ENCODE peak calls at places on chromosomes 5 and 9, in six cellular contexts. One of them, this sample, is unnamed. For H3K4me1, the result is how much of the 10 kb centered on the place peaks cover.

GRCh38 chr9:79572032-79572890 is 496 bp downstream of the TLE4 start:
- DNase-seq in psoas muscle: peak
- DNase-seq in OCI-LY7: peak
- DNase-seq in transverse colon: peak
- DNase-seq in neuronal stem cell: peak
- DNase-seq in uterus: peak
- DNase-seq in this sample: peak

GRCh38 chr5:38666668-38667498 is 110.4 kb upstream of the LIFR start:
- DNase-seq in neuronal stem cell: no peak
- DNase-seq in OCI-LY7: peak
- DNase-seq in uterus: no peak
- DNase-seq in transverse colon: no peak
- DNase-seq in psoas muscle: peak
- DNase-seq in this sample: peak

GRCh38 chr9:133750927-133751649 is 12.9 kb upstream of the SARDH start:
- DNase-seq in neuronal stem cell: no peak
- DNase-seq in OCI-LY7: no peak
- DNase-seq in psoas muscle: no peak
- DNase-seq in transverse colon: no peak
- DNase-seq in uterus: no peak
- DNase-seq in this sample: no peak

GRCh38 chr5:34411470-34412346 is 244.4 kb upstream of the RAI14 start:
- DNase-seq in uterus: no peak
- DNase-seq in psoas muscle: no peak
- DNase-seq in transverse colon: no peak
- DNase-seq in OCI-LY7: no peak
- DNase-seq in neuronal stem cell: no peak
- DNase-seq in this sample: no peak

GRCh38 chr5:83562207-83562606 is 90.7 kb downstream of the VCAN start:
- DNase-seq in neuronal stem cell: no peak
- DNase-seq in OCI-LY7: no peak
- DNase-seq in transverse colon: no peak
- DNase-seq in uterus: no peak
- DNase-seq in psoas muscle: no peak
- DNase-seq in this sample: no peak

GRCh38 chr9:19642256-19642655 is 146.6 kb downstream of the SLC24A2 start:
- DNase-seq in transverse colon: no peak
- DNase-seq in OCI-LY7: no peak
- DNase-seq in psoas muscle: no peak
- DNase-seq in uterus: no peak
- DNase-seq in neuronal stem cell: no peak
- DNase-seq in this sample: no peak

GRCh38 chr9:94632736-94633135 is 6.6 kb downstream of the FBP1 start:
- DNase-seq in OCI-LY7: no peak
- DNase-seq in neuronal stem cell: no peak
- DNase-seq in transverse colon: no peak
- DNase-seq in psoas muscle: no peak
- DNase-seq in uterus: no peak
- DNase-seq in this sample: no peak

GRCh38 chr5:143893638-143894037 is 81.7 kb downstream of the HMHB1 start:
- DNase-seq in neuronal stem cell: no peak
- DNase-seq in uterus: no peak
- DNase-seq in OCI-LY7: no peak
- DNase-seq in psoas muscle: peak
- DNase-seq in transverse colon: no peak
- DNase-seq in this sample: no peak

GRCh38 chr5:132557425-132557805 is 638 bp downstream of the RAD50 start:
- DNase-seq in OCI-LY7: peak
- DNase-seq in uterus: peak
- DNase-seq in psoas muscle: peak
- DNase-seq in neuronal stem cell: no peak
- DNase-seq in transverse colon: peak
- DNase-seq in this sample: no peak

GRCh38 chr5:146707316-146707715 is 171.2 kb downstream of the PPP2R2B start:
- DNase-seq in OCI-LY7: no peak
- DNase-seq in psoas muscle: peak
- DNase-seq in uterus: no peak
- DNase-seq in transverse colon: no peak
- DNase-seq in neuronal stem cell: no peak
- DNase-seq in this sample: no peak

GRCh38 chr5:102815560-102816324 is 60.6 kb downstream of the PAM start:
- DNase-seq in transverse colon: no peak
- DNase-seq in neuronal stem cell: no peak
- DNase-seq in psoas muscle: no peak
- DNase-seq in uterus: no peak
- DNase-seq in OCI-LY7: no peak
- DNase-seq in this sample: no peak

GRCh38 chr5:55021465-55021864 is 2.6 kb upstream of the GZMK start:
- DNase-seq in transverse colon: no peak
- DNase-seq in psoas muscle: no peak
- DNase-seq in OCI-LY7: no peak
- DNase-seq in uterus: no peak
- DNase-seq in neuronal stem cell: no peak
- DNase-seq in this sample: no peak

GRCh38 chr9:70902705-70903131 is 218.7 kb downstream of the TRPM3 start:
- DNase-seq in uterus: peak
- DNase-seq in neuronal stem cell: no peak
- DNase-seq in transverse colon: no peak
- DNase-seq in OCI-LY7: no peak
- DNase-seq in psoas muscle: no peak
- DNase-seq in this sample: peak

GRCh38 chr9:129550199-129550839 is 70.6 kb downstream of the C9orf50 start:
- DNase-seq in transverse colon: peak
- DNase-seq in psoas muscle: peak
- DNase-seq in neuronal stem cell: no peak
- DNase-seq in uterus: peak
- DNase-seq in OCI-LY7: no peak
- DNase-seq in this sample: peak

GRCh38 chr5:113047733-113048652 is 71.4 kb downstream of the DCP2 start:
- DNase-seq in psoas muscle: no peak
- DNase-seq in transverse colon: no peak
- DNase-seq in OCI-LY7: peak
- DNase-seq in uterus: no peak
- DNase-seq in neuronal stem cell: no peak
- DNase-seq in this sample: no peak

GRCh38 chr5:87074934-87075541 is 192.6 kb upstream of the RASA1 start:
- DNase-seq in neuronal stem cell: no peak
- DNase-seq in OCI-LY7: peak
- DNase-seq in transverse colon: peak
- DNase-seq in psoas muscle: no peak
- DNase-seq in uterus: no peak
- DNase-seq in this sample: no peak

GRCh38 chr5:87076931-87077330 is 190.8 kb upstream of the RASA1 start:
- DNase-seq in uterus: no peak
- DNase-seq in transverse colon: no peak
- DNase-seq in neuronal stem cell: no peak
- DNase-seq in OCI-LY7: no peak
- DNase-seq in psoas muscle: no peak
- DNase-seq in this sample: no peak

GRCh38 chr5:87074072-87074471 is 193.6 kb upstream of the RASA1 start:
- DNase-seq in OCI-LY7: peak
- DNase-seq in uterus: no peak
- DNase-seq in transverse colon: no peak
- DNase-seq in psoas muscle: no peak
- DNase-seq in neuronal stem cell: no peak
- DNase-seq in this sample: no peak

GRCh38 chr5:87079219-87079618 is 188.5 kb upstream of the RASA1 start:
- DNase-seq in neuronal stem cell: no peak
- DNase-seq in OCI-LY7: peak
- DNase-seq in psoas muscle: no peak
- DNase-seq in transverse colon: no peak
- DNase-seq in uterus: no peak
- DNase-seq in this sample: no peak

GRCh38 chr5:87076411-87076810 is 191.3 kb upstream of the RASA1 start:
- DNase-seq in transverse colon: no peak
- DNase-seq in uterus: no peak
- DNase-seq in psoas muscle: no peak
- DNase-seq in OCI-LY7: no peak
- DNase-seq in neuronal stem cell: no peak
- DNase-seq in this sample: no peak
- H3K4me1 ChIP-seq in transverse colon: under half
- H3K4me1 ChIP-seq in uterus: under half
- H3K4me1 ChIP-seq in psoas muscle: under half
- H3K4me1 ChIP-seq in OCI-LY7: half or more
- H3K4me1 ChIP-seq in neuronal stem cell: under half
- H3K4me1 ChIP-seq in this sample: under half

GRCh38 chr5:16721151-16722102 is 104.6 kb upstream of the RETREG1 start:
- DNase-seq in psoas muscle: no peak
- DNase-seq in OCI-LY7: no peak
- DNase-seq in transverse colon: no peak
- DNase-seq in uterus: no peak
- DNase-seq in neuronal stem cell: no peak
- DNase-seq in this sample: no peak
- H3K27ac ChIP-seq in psoas muscle: no peak
- H3K27ac ChIP-seq in OCI-LY7: no peak
- H3K27ac ChIP-seq in transverse colon: peak
- H3K27ac ChIP-seq in uterus: no peak
- H3K27ac ChIP-seq in neuronal stem cell: peak
- H3K27ac ChIP-seq in this sample: no peak

DNA sequence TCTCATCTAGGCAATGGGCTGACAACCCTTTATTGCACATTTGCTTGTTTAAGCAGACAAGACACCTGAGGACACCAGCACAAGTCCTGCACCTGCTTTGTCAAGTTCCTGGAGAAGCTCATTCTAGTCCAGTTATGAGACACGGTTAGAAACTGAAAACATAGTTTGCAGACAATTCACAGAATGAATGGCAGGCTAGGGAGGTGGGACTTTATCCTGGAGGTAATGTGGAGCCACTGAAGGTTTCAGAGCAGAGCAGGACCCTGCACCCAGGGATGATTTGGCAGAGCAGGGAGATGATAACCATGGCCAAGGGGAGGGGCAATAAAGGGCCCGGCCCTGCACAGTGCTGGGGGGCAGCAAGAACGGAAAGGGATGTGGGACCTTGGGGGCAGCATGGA is 50.7 kb upstream of the SLC25A51 start:
- DNase-seq in transverse colon: no peak
- DNase-seq in psoas muscle: no peak
- DNase-seq in neuronal stem cell: no peak
- DNase-seq in OCI-LY7: no peak
- DNase-seq in uterus: no peak
- DNase-seq in this sample: no peak
- H3K4me1 ChIP-seq in transverse colon: under half
- H3K4me1 ChIP-seq in psoas muscle: under half
- H3K4me1 ChIP-seq in neuronal stem cell: under half
- H3K4me1 ChIP-seq in OCI-LY7: under half
- H3K4me1 ChIP-seq in uterus: under half
- H3K4me1 ChIP-seq in this sample: under half

DNA sequence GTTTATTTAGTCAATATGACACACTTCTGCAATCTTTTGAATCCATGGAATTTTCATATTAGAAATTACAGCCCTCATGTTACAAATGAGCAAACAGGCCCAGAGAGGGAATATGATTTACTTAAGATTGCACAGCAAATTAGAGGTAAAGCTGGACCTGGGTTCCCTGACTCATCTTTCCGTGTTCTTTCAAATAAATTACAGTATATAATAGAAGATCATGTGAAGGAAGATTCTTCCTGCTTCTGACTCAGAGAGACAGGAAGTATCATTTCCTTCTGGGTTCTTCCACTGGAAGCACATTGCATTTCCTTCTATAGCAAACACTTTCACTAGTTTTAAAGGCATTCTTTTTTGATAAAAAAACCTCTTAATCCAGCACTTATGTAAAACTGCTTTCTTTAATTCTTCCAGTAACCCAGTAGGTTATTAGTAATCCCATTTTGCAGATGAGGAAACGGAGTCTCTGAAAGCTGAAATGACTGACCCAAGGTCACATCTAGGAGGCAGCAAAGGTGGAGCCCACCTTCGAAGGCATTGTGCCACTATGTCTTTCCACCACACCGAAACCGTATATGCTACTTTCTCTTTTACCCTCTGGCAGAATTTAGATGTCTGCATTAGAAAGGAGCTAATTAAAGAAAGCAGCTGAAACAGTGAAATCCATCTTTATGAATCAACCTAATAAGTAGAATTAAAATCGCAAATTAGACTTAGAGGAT is 566.7 kb upstream of the KLF4 start:
- DNase-seq in neuronal stem cell: no peak
- DNase-seq in psoas muscle: no peak
- DNase-seq in transverse colon: no peak
- DNase-seq in uterus: no peak
- DNase-seq in OCI-LY7: no peak
- DNase-seq in this sample: no peak
- H3K27ac ChIP-seq in neuronal stem cell: no peak
- H3K27ac ChIP-seq in psoas muscle: peak
- H3K27ac ChIP-seq in transverse colon: peak
- H3K27ac ChIP-seq in uterus: peak
- H3K27ac ChIP-seq in OCI-LY7: no peak
- H3K27ac ChIP-seq in this sample: peak

DNA sequence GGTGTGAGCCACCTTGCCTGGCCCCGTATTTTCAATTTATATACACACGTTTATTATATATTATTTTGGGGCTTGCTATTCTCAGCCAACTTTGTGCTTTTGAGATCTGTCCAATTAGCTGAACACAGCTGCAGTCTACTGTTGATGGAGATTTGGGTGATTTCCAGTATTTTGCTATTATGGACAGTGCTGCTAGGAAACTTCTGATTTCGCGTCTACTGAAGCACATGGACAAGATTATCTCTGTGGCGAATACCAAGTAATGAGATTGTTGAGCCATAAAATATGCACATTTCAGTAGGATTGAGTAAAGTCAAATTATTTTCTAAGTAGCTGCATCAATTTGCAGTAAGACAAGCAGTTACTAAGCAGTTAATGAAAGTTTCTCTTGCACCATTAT is 1731.2 kb upstream of the CDH6 start:
- DNase-seq in neuronal stem cell: no peak
- DNase-seq in transverse colon: no peak
- DNase-seq in OCI-LY7: no peak
- DNase-seq in uterus: no peak
- DNase-seq in psoas muscle: no peak
- DNase-seq in this sample: no peak
- H3K4me1 ChIP-seq in neuronal stem cell: under half
- H3K4me1 ChIP-seq in transverse colon: under half
- H3K4me1 ChIP-seq in OCI-LY7: under half
- H3K4me1 ChIP-seq in uterus: under half
- H3K4me1 ChIP-seq in psoas muscle: under half
- H3K4me1 ChIP-seq in this sample: under half

GRCh38 chr5:160253441-160253840 is 24.1 kb downstream of the FABP6 start:
- DNase-seq in psoas muscle: no peak
- DNase-seq in transverse colon: no peak
- DNase-seq in neuronal stem cell: no peak
- DNase-seq in OCI-LY7: no peak
- DNase-seq in uterus: no peak
- DNase-seq in this sample: no peak

GRCh38 chr5:160250826-160251225 is 21.5 kb downstream of the FABP6 start:
- DNase-seq in neuronal stem cell: no peak
- DNase-seq in OCI-LY7: no peak
- DNase-seq in psoas muscle: no peak
- DNase-seq in uterus: no peak
- DNase-seq in transverse colon: no peak
- DNase-seq in this sample: no peak

GRCh38 chr5:160251406-160252155 is 22.3 kb downstream of the FABP6 start:
- DNase-seq in uterus: no peak
- DNase-seq in OCI-LY7: no peak
- DNase-seq in transverse colon: no peak
- DNase-seq in neuronal stem cell: no peak
- DNase-seq in psoas muscle: no peak
- DNase-seq in this sample: no peak

GRCh38 chr5:160252916-160253315 is 23.6 kb downstream of the FABP6 start:
- DNase-seq in neuronal stem cell: no peak
- DNase-seq in transverse colon: no peak
- DNase-seq in psoas muscle: no peak
- DNase-seq in uterus: no peak
- DNase-seq in OCI-LY7: no peak
- DNase-seq in this sample: no peak

GRCh38 chr5:160250226-160250625 is 20.9 kb downstream of the FABP6 start:
- DNase-seq in OCI-LY7: no peak
- DNase-seq in psoas muscle: no peak
- DNase-seq in neuronal stem cell: no peak
- DNase-seq in transverse colon: no peak
- DNase-seq in uterus: no peak
- DNase-seq in this sample: no peak
- H3K27ac ChIP-seq in OCI-LY7: no peak
- H3K27ac ChIP-seq in psoas muscle: no peak
- H3K27ac ChIP-seq in neuronal stem cell: no peak
- H3K27ac ChIP-seq in transverse colon: peak
- H3K27ac ChIP-seq in uterus: no peak
- H3K27ac ChIP-seq in this sample: no peak